ENCODE peak calls at places on chromosomes 12 and 14, in ten cellular contexts. M is pancreas, A is upper lobe of right lung, F is prostate gland, T is spleen, Q is A549, S is GM23338, G is neural progenitor cell, U is GM12878, X is heart right ventricle. E is an unnamed sample. For H3K4me1, the result is how much of the 10 kb centered on the place peaks cover.

GRCh38 chr12:97426485-97427116 is 36.0 kb upstream of the RMST start:
- DNase-seq in A (no peak), S (peak), U (no peak), M (no peak), G (no peak), Q (no peak), F (no peak), X (no peak), T (no peak), E (peak)

GRCh38 chr12:97038859-97039258 is 131.8 kb downstream of the NEDD1 start:
- DNase-seq in T (no peak), S (no peak), U (no peak), X (no peak), M (no peak), Q (no peak), A (no peak), F (no peak), G (no peak), E (no peak)

GRCh38 chr14:104877806-104878550 is 12.9 kb downstream of the CEP170B start:
- DNase-seq in M (peak), Q (no peak), G (no peak), F (no peak), X (no peak), A (no peak), T (peak), U (no peak), S (no peak), E (no peak)

GRCh38 chr12:93670104-93670503 is 7.1 kb upstream of the CRADD start:
- DNase-seq in A (no peak), F (no peak), X (no peak), U (no peak), S (no peak), M (no peak), G (no peak), T (no peak), Q (no peak), E (no peak)

GRCh38 chr12:96240251-96240650 is 46.1 kb downstream of the ELK3 start:
- DNase-seq in F (no peak), X (no peak), G (no peak), U (no peak), A (no peak), T (no peak), Q (no peak), S (no peak), M (no peak), E (no peak)

GRCh38 chr12:68749443-68749842 is 3.5 kb downstream of the SLC35E3 start:
- DNase-seq in F (no peak), U (no peak), S (no peak), M (no peak), T (no peak), G (no peak), A (no peak), Q (no peak), X (no peak), E (no peak)

GRCh38 chr12:109111775-109112491 is 4.5 kb upstream of the ACACB start:
- DNase-seq in T (peak), A (peak), X (peak), G (peak), Q (peak), S (peak), M (peak), U (no peak), F (peak), E (peak)

GRCh38 chr12:113961921-113962710 is 4.0 kb downstream of the RBM19 start:
- DNase-seq in S (no peak), Q (no peak), G (no peak), U (peak), A (no peak), M (no peak), T (no peak), X (no peak), F (no peak), E (no peak)

GRCh38 chr12:113065126-113066007 is 8.8 kb downstream of the DTX1 start:
- DNase-seq in M (no peak), S (peak), T (peak), A (peak), X (no peak), G (peak), F (no peak), U (no peak), Q (no peak), E (no peak)

GRCh38 chr12:100899301-100899700 is 104.7 kb downstream of the ANO4 start:
- DNase-seq in M (no peak), A (no peak), T (no peak), G (no peak), S (no peak), F (no peak), U (no peak), X (no peak), Q (no peak), E (no peak)

GRCh38 chr12:13102481-13103195 is 829 bp downstream of the GSG1 start:
- DNase-seq in F (no peak), S (no peak), M (no peak), Q (no peak), T (no peak), G (no peak), X (no peak), A (no peak), U (no peak), E (no peak)

GRCh38 chr14:94394594-94395305 is 6.3 kb upstream of the SERPINA1 start:
- DNase-seq in T (peak), A (no peak), U (no peak), F (no peak), S (no peak), G (no peak), X (peak), M (no peak), Q (no peak), E (peak)

GRCh38 chr12:68794653-68795253 is 13.2 kb upstream of the MDM2 start:
- DNase-seq in T (no peak), M (no peak), G (no peak), U (no peak), X (no peak), A (no peak), S (no peak), F (no peak), Q (no peak), E (no peak)

GRCh38 chr12:13223176-13223806 is 26.8 kb downstream of the EMP1 start:
- DNase-seq in A (no peak), T (no peak), G (no peak), U (no peak), F (no peak), Q (peak), S (no peak), X (no peak), M (no peak), E (no peak)

GRCh38 chr14:37480446-37481290 is 114.4 kb downstream of the FOXA1 start:
- DNase-seq in T (no peak), G (no peak), X (no peak), F (no peak), Q (no peak), M (no peak), S (no peak), U (no peak), A (no peak), E (no peak)

GRCh38 chr12:39572551-39572950 is 47.1 kb downstream of the ABCD2 start:
- DNase-seq in T (no peak), X (no peak), Q (no peak), U (no peak), G (no peak), A (no peak), M (no peak), F (no peak), S (no peak), E (no peak)

GRCh38 chr12:39574378-39574777 is 45.2 kb downstream of the ABCD2 start:
- DNase-seq in S (peak), M (no peak), F (no peak), A (no peak), G (peak), U (no peak), T (no peak), X (no peak), Q (no peak), E (no peak)

GRCh38 chr12:39575498-39575875 is 44.1 kb downstream of the ABCD2 start:
- DNase-seq in F (no peak), T (no peak), G (no peak), S (peak), M (no peak), X (no peak), U (no peak), A (no peak), Q (no peak), E (no peak)

GRCh38 chr12:39573971-39574370 is 45.6 kb downstream of the ABCD2 start:
- DNase-seq in T (no peak), F (no peak), Q (no peak), U (no peak), X (no peak), A (no peak), M (no peak), G (no peak), S (no peak), E (no peak)

DNA sequence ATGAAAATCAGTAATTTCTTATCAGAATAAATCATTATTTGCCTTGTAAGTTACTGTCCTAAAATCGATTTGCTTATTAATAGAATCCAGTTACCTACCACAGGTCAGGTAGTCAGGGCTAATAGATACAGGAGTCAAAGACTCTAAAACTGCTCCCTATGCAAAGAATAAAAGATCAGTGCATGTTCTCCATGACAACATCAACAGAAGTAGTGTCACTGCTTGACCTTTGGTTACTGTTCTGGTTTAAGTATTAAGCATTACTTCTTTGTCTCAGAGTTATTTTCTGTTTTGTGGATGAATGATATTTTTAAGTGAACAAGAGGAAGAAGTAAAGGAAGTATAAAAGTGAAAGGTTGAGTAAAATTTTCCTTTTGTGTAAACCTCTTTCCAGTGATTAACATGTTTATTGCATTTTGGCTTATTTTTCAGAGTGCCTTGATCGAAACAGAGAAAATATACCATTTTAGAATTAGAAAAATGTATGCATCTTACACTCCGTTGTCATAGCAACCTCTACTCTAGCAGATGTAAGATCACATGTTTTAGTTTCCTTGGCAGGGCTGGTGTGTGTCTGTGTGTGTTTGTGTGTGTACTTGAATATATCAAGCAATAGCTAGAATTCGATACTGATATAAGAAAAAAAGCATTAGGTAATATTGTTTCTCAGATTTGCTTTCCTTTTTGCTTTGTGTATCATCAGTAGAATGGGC is 44.7 kb downstream of the ABCD2 start:
- DNase-seq in G (no peak), S (peak), X (no peak), T (no peak), F (no peak), M (no peak), A (no peak), Q (no peak), U (no peak), E (no peak)
- H3K27ac ChIP-seq in G (no peak), S (peak), X (no peak), T (no peak), F (no peak), M (no peak), A (no peak), Q (no peak), U (no peak), E (no peak)

GRCh38 chr14:62082779-62083178 is 320.6 kb downstream of the SNAPC1 start:
- DNase-seq in G (no peak), A (no peak), Q (no peak), M (no peak), X (no peak), U (no peak), S (no peak), F (no peak), T (no peak), E (no peak)

GRCh38 chr14:62081956-62082355 is 319.7 kb downstream of the SNAPC1 start:
- DNase-seq in Q (no peak), X (no peak), U (no peak), S (no peak), T (no peak), F (no peak), G (no peak), M (no peak), A (no peak), E (no peak)

GRCh38 chr14:62079035-62079434 is 316.8 kb downstream of the SNAPC1 start:
- DNase-seq in S (no peak), Q (no peak), X (no peak), F (no peak), U (no peak), A (no peak), G (peak), M (no peak), T (no peak), E (no peak)

GRCh38 chr14:62084020-62084419 is 321.8 kb downstream of the SNAPC1 start:
- DNase-seq in A (no peak), S (no peak), M (no peak), F (no peak), G (no peak), T (no peak), X (no peak), U (no peak), Q (no peak), E (no peak)

DNA sequence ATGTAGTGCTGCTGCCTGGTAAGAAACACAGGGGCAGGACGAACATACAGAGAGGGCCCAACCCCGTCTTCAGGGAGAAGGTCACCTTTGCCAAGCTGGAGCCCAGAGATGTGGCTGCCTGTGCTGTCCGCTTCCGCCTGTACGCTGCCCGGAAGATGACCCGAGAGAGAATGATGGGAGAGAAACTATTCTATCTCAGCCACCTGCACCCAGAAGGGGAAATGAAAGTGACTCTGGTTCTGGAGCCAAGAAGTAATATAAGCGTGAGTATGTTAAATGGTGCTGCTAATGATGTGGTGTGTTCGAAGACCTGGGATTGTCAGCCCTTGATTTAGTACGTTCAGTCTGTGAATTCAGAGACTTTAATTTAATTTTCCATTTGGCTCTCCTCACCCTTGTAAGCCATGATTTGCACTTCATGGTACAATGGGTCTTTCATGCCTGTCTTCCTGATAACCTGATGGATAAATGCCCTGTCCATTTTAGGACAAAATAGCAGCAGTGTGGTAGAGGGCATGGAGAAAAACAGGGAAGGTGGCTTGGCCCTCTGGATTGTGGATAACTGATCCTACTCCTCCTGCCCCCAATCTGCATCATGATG is 318.9 kb downstream of the SNAPC1 start:
- DNase-seq in M (no peak), Q (no peak), T (peak), G (no peak), X (no peak), A (no peak), S (no peak), F (no peak), U (peak), E (no peak)
- H3K4me1 ChIP-seq in M (under half), Q (under half), T (half or more), G (under half), X (under half), A (under half), S (under half), F (under half), U (half or more), E (under half)

GRCh38 chr12:45547822-45548221 is 181.7 kb upstream of the ARID2 start:
- DNase-seq in F (no peak), G (no peak), X (no peak), U (no peak), A (no peak), T (no peak), M (no peak), S (no peak), Q (no peak), E (no peak)
- TF ChIP-seq CTCF in F (no peak), G (no peak), X (peak), U (no peak), A (no peak), T (no peak), M (no peak), S (peak), Q (no peak), E (no peak)

GRCh38 chr12:26187014-26187413 is 8.4 kb upstream of the SSPN start:
- DNase-seq in G (no peak), U (no peak), T (no peak), M (no peak), F (no peak), A (no peak), Q (no peak), X (no peak), S (no peak), E (no peak)
- H3K27ac ChIP-seq in G (no peak), U (no peak), T (no peak), M (no peak), F (no peak), A (no peak), Q (peak), X (no peak), S (no peak), E (no peak)

E was measured in tibial artery.